ENCODE peak calls at places on chromosomes 11 and 22, in nine cellular contexts. A is naive thymus-derived CD4-positive, alpha-beta T cell; E is H1; R is suprapubic skin; P is CD8-positive, alpha-beta memory T cell; V is psoas muscle; M is CD8-positive, alpha-beta T cell; I is AG04450; U is H9. O is an unnamed sample.

GRCh38 chr11:1796297-1797011 is 32.7 kb upstream of the CTSD start:
- DNase-seq in M (no peak), I (no peak), P (no peak), A (no peak), U (peak; percentile 53), R (no peak), V (no peak), E (no peak), O (no peak)

GRCh38 chr22:22937894-22938480 is 50.4 kb downstream of the IGLL5 start:
- DNase-seq in I (no peak), V (no peak), E (no peak), P (no peak), M (no peak), U (no peak), R (no peak), A (no peak), O (no peak)

GRCh38 chr22:32854351-32854804 is 52.9 kb downstream of the TIMP3 start:
- DNase-seq in V (no peak), E (no peak), U (no peak), M (no peak), R (no peak), P (no peak), A (no peak), I (no peak), O (no peak)

GRCh38 chr11:93219440-93219839 is 21.6 kb upstream of the SLC36A4 start:
- DNase-seq in U (no peak), P (no peak), A (no peak), E (no peak), M (no peak), R (no peak), I (no peak), V (no peak), O (no peak)

GRCh38 chr11:111088872-111089271 is 156.7 kb upstream of the POU2AF2 start:
- DNase-seq in A (no peak), V (no peak), M (no peak), U (no peak), P (no peak), I (no peak), R (no peak), E (no peak), O (no peak)

GRCh38 chr11:122814401-122814800 is 23.9 kb upstream of the CRTAM start:
- DNase-seq in U (no peak), A (no peak), R (no peak), M (no peak), E (no peak), P (no peak), V (no peak), I (no peak), O (no peak)

GRCh38 chr11:68839054-68839865 is 2.5 kb downstream of the CPT1A start:
- DNase-seq in A (peak; percentile 94), I (peak; percentile 65), V (peak; percentile 98), P (peak; percentile 96), E (peak; percentile 75), U (peak; percentile 96), R (peak; percentile 98), M (peak; percentile 97), O (peak; percentile 98)

GRCh38 chr11:70322653-70323052 is 52.2 kb downstream of the PPFIA1 start:
- DNase-seq in E (no peak), I (no peak), P (no peak), U (no peak), M (no peak), V (no peak), R (no peak), A (no peak), O (no peak)

GRCh38 chr11:1302461-1303073 is 6.9 kb downstream of the TOLLIP start:
- DNase-seq in A (no peak), E (no peak), P (no peak), V (no peak), U (peak; percentile 14), M (no peak), I (no peak), R (peak; percentile 73), O (no peak)

GRCh38 chr11:83923961-83924360 is 637.8 kb upstream of the CCDC90B start:
- DNase-seq in V (no peak), P (no peak), E (no peak), M (no peak), R (no peak), U (no peak), A (no peak), I (no peak), O (no peak)

GRCh38 chr11:96272542-96273306 is 70.3 kb downstream of the MAML2 start:
- DNase-seq in R (no peak), A (peak; percentile 74), P (no peak), I (no peak), M (no peak), U (no peak), E (no peak), V (no peak), O (no peak)

GRCh38 chr11:123020968-123021367 is 39.3 kb upstream of the BSX start:
- DNase-seq in M (peak; percentile 17), V (no peak), R (no peak), A (peak; percentile 42), P (no peak), E (no peak), U (peak; percentile 70), I (peak; percentile 29), O (no peak)

GRCh38 chr22:35621446-35621845 is 4.3 kb upstream of the MB start:
- DNase-seq in M (no peak), E (no peak), I (no peak), R (no peak), V (no peak), A (no peak), P (no peak), U (no peak), O (no peak)
- H3K27ac ChIP-seq in M (no peak overlapping the region), E (no peak overlapping the region), I (no peak overlapping the region), R (peak overlapping the region; percentile 22), V (peak overlapping the region; percentile 93), A (no peak overlapping the region), P (no peak overlapping the region), U (no peak overlapping the region), O (no peak overlapping the region)

DNA sequence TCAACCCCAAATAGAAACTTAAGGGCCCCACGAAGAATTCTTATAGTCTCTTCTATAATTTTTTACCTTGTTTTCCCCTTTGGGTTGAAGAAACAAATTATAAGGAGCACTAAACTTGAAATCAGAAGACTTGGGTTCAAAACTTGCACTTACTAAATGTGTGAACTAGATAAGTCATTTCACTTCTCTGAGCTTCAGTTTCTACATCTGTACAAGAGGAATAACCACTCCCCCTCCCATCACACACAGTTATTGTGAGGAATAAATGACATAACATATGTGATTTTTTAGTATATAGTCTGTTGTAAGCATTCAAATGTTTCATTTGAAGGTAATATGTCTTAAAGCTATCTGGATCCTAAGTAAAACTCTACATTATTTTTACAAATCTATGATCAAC is 78.8 kb downstream of the LIF start:
- DNase-seq in P (no peak), I (no peak), V (no peak), A (no peak), R (no peak), E (no peak), U (no peak), M (no peak), O (no peak)
- H3K27me3 ChIP-seq in P (no peaks in the 10 kb centered on the region), I (no peaks in the 10 kb centered on the region), V (peaks cover 7% of the 10 kb centered on the region), A (no peaks in the 10 kb centered on the region), R (no peaks in the 10 kb centered on the region), E (no peaks in the 10 kb centered on the region), U (no peaks in the 10 kb centered on the region), M (no peaks in the 10 kb centered on the region), O (no peaks in the 10 kb centered on the region)

DNA sequence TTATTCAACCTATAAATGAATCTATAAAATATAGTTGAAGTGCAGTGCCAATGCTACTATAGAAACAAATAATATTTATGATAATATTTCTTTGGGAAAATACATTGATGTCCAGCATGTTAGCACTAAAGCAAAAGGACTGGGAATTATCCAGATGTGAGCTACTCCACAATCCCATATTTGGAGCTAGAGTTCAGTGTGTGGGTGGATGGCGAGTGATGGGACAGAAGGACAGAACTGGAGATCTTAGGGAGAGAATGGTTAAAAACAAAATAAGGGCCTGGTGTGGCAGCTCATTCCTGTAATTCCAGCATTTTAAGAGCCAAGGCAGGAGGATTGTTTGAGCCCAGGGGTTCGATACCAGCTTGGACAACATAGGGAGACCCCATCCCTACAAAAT is 216.8 kb downstream of the TMEM135 start:
- DNase-seq in A (no peak), E (no peak), P (no peak), U (no peak), R (no peak), I (no peak), M (no peak), V (no peak), O (no peak)
- H3K27ac ChIP-seq in A (no peak overlapping the region), E (no peak overlapping the region), P (no peak overlapping the region), U (no peak overlapping the region), R (no peak overlapping the region), I (no peak overlapping the region), M (no peak overlapping the region), V (no peak overlapping the region), O (peak overlapping the region; percentile 28)

DNA sequence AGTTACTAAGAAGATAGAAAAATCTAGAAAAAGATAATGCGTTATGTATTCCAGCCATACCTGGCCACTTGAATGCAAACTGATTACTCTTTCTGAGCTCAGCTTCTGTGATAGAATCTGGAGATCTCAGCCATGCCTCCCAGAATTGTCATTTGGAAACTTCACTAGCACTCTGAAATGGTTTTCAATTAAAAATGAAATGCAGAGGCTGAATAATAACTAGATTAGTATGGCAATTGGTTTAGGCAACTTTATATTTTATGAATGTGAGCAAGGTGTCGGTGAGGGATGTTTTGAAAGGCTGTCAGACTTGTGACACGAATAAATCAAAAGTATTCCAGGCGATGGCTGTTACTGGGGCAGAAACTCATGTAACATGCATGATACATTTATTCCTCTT is 128.8 kb upstream of the SORL1-AS1 start:
- DNase-seq in P (no peak), M (no peak), R (no peak), A (no peak), V (no peak), U (no peak), I (no peak), E (no peak), O (no peak)
- H3K27me3 ChIP-seq in P (no peaks in the 10 kb centered on the region), M (no peaks in the 10 kb centered on the region), R (no peaks in the 10 kb centered on the region), A (no peaks in the 10 kb centered on the region), V (no peaks in the 10 kb centered on the region), U (no peaks in the 10 kb centered on the region), I (no peaks in the 10 kb centered on the region), E (no peaks in the 10 kb centered on the region), O (no peaks in the 10 kb centered on the region)

O was measured in tibial artery.